ENCODE peak calls at places on chromosomes 16 and 17, in seven cellular contexts. G, T, D, H, X, M and C are unnamed samples.

GRCh38 chr16:78756189-78756661 is 656.8 kb downstream of the WWOX start:
- DNase-seq in G (peak), T (no peak), D (no peak), H (no peak), X (no peak), M (no peak), C (no peak)

GRCh38 chr17:50830994-50831393 is 4.4 kb upstream of the WFIKKN2 start:
- DNase-seq in G (no peak), T (no peak), D (no peak), H (no peak), X (no peak), M (no peak), C (no peak)

GRCh38 chr17:45791935-45792334 is 7.8 kb downstream of the CRHR1 start:
- DNase-seq in G (no peak), T (no peak), D (no peak), H (no peak), X (no peak), M (peak), C (no peak)

GRCh38 chr17:16001498-16001897 is 1.9 kb downstream of the TTC19 start:
- DNase-seq in G (no peak), T (no peak), D (no peak), H (no peak), X (no peak), M (peak), C (no peak)

GRCh38 chr17:65434251-65434650 is 127.2 kb downstream of the AXIN2 start:
- DNase-seq in G (no peak), T (no peak), D (no peak), H (no peak), X (no peak), M (no peak), C (no peak)

GRCh38 chr17:8144401-8145295 is 7.6 kb downstream of the PER1 start:
- DNase-seq in G (no peak), T (no peak), D (no peak), H (no peak), X (no peak), M (no peak), C (no peak)

GRCh38 chr16:57574086-57574485 is 31.6 kb downstream of the ADGRG5 start:
- DNase-seq in G (no peak), T (no peak), D (no peak), H (no peak), X (no peak), M (no peak), C (no peak)

GRCh38 chr17:67460097-67460496 is 83.0 kb downstream of the PITPNC1 start:
- DNase-seq in G (no peak), T (no peak), D (no peak), H (peak), X (no peak), M (no peak), C (no peak)

GRCh38 chr17:31190351-31190750 is 95.6 kb downstream of the NF1 start:
- DNase-seq in G (no peak), T (no peak), D (no peak), H (no peak), X (no peak), M (no peak), C (peak)

GRCh38 chr17:79859676-79860615 is 20.7 kb upstream of the CBX4 start:
- DNase-seq in G (no peak), T (no peak), D (no peak), H (no peak), X (no peak), M (no peak), C (no peak)

GRCh38 chr16:4136229-4136813 is 20.1 kb upstream of the ADCY9 start:
- DNase-seq in G (no peak), T (no peak), D (no peak), H (peak), X (peak), M (peak), C (no peak)
- TF ChIP-seq CTCF in G (no peak), T (no peak), D (no peak), H (peak), X (no peak), M (no peak), C (no peak)

DNA sequence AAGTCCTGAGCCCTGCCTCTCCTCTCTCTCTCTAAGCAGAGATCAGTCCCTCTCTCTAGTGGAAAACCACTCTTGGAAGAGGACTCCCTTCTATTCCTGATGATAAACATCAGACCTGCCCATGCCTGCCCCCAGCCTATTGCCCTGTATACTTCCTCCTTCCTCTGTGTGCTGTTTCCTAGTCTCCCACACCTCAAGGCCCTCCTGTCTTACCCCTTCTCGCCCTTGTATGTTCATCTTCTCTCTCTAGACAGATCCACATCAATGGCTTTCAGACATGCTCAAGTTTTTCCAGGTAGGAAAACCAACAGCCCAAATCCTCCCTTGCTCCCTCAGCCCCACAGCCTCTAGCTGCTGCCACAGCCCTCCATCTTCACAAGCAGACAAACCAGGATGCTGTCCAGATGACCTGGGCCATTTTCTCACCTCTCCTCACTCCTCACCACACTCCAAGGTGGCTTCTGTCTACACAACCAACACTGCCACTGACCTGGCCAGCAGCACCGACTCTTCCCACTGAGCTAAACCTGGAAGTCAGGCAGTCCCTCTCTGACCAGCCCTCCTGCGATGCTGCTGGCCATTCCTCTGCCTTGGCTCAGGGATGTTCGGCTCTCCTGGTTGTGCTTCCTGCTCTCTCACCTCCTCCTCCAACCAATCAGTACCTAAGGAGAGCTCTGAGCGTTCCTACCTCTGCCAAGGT is 36.3 kb downstream of the MARF1 start:
- DNase-seq in G (no peak), T (no peak), D (no peak), H (no peak), X (no peak), M (no peak), C (no peak)
- TF ChIP-seq CTCF in G (no peak), T (no peak), D (no peak), H (no peak), X (no peak), M (no peak), C (no peak)

DNA sequence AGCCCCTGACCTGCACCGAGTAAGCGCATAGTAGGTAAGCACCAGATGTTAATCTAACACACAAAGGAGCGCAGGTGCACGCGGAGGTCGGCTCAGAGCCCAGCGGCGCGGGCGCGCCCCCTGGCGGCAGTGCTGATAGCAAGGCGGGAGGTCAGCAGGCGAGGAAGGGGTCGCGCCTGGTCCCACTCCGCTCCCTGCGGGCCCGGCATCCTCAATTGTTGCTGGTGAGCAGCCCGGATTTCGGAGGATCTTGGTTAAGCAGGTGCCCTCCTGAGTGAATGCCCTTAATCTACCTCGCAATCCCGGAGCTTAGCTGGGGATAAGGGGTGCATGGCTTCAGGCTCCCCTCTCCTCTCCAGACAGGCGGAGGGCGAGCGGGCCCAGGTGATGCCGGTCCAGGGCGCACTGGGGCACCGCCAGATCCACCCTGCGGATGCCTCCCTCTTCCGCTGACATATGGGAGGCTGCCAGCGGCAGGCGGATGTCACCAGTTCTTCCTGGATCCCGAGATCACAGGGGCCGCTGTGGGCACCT is 4.0 kb upstream of the WNT3 start:
- DNase-seq in G (no peak), T (no peak), D (no peak), H (no peak), X (peak), M (peak), C (no peak)
- TF ChIP-seq CTCF in G (peak), T (no peak), D (peak), H (peak), X (peak), M (peak), C (peak)

GRCh38 chr16:55622930-55623561 is 32.7 kb upstream of the SLC6A2 start:
- DNase-seq in G (peak), T (no peak), D (no peak), H (no peak), X (no peak), M (peak), C (no peak)
- TF ChIP-seq CTCF in G (peak), T (no peak), D (no peak), H (peak), X (no peak), M (peak), C (peak)

DNA sequence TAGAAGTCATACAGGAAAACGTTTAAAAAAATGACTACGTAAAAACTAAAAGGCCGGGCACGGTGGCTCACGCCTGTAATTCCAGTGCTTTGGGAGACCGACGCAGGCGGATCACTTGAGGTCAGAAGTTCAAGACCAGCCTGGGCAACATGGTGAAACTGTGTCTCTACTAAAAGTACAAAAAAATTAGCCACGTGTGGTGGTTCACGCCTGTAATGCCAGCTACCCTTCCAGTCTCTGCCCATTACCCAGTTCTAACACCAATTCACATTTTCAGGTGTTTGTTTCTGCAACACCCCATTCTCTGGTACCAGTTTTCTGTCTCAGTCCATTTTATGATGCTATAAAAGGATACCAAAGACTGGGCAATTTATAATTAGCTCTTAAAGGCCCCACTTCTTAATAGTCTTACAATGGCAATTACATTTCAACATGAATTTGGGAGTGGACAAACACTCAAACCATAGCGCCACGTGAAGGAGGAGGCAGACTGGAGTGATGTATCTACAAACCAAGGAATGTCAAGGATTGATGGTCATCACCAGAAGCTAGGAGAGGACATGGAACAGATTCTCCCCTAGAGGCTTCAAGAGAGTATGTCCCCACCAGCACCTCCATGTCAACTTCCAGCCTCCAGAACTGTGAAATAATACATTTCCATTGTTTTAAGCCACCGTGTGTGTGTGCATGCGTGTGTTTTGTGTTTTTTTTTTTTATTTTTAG is 791 bp upstream of the C17orf75 start:
- DNase-seq in G (no peak), T (no peak), D (no peak), H (no peak), X (no peak), M (no peak), C (no peak)
- TF ChIP-seq CTCF in G (no peak), T (no peak), D (no peak), H (no peak), X (no peak), M (no peak), C (no peak)